ENCODE peak calls at places on chromosomes 5 and 9, in eight cellular contexts. P, V, L, A, F, C, X and E are unnamed samples.

GRCh38 chr5:132662925-132663770 is 5.2 kb downstream of the IL13 start:
- DNase-seq in P (no peak), V (no peak), L (peak; percentile 17), A (no peak), F (peak; percentile 37), C (no peak), X (peak; percentile 19), E (no peak)

GRCh38 chr9:117644607-117645244 is 59.5 kb upstream of the TLR4 start:
- DNase-seq in P (peak; percentile 76), V (peak; percentile 68), L (peak; percentile 85), A (peak; percentile 64), F (peak; percentile 74), C (peak; percentile 7), X (peak; percentile 74), E (peak; percentile 71)

GRCh38 chr9:105138306-105138801 is 106.1 kb upstream of the SLC44A1 start:
- DNase-seq in P (peak; percentile 43), V (no peak), L (peak; percentile 72), A (no peak), F (peak; percentile 55), C (no peak), X (no peak), E (no peak)

GRCh38 chr5:135598691-135599395 is 20.1 kb upstream of the CXCL14 start:
- DNase-seq in P (no peak), V (no peak), L (no peak), A (no peak), F (no peak), C (no peak), X (no peak), E (no peak)

GRCh38 chr5:134512661-134512999 is 12.8 kb upstream of the JADE2 start:
- DNase-seq in P (no peak), V (no peak), L (peak; percentile 57), A (no peak), F (no peak), C (no peak), X (no peak), E (no peak)

GRCh38 chr9:136401173-136401922 is 1.4 kb upstream of the SNAPC4 start:
- DNase-seq in P (no peak), V (no peak), L (no peak), A (no peak), F (no peak), C (no peak), X (no peak), E (no peak)

GRCh38 chr5:93378073-93378472 is 202.9 kb downstream of the NR2F1-AS1 start:
- DNase-seq in P (no peak), V (no peak), L (peak; percentile 33), A (peak; percentile 74), F (no peak), C (no peak), X (no peak), E (no peak)

GRCh38 chr5:133425183-133425582 is 187.2 kb downstream of the FSTL4 start:
- DNase-seq in P (peak; percentile 88), V (no peak), L (no peak), A (no peak), F (no peak), C (no peak), X (no peak), E (no peak)

GRCh38 chr9:131528886-131529505 is 2.1 kb downstream of the UCK1 start:
- DNase-seq in P (no peak), V (no peak), L (no peak), A (no peak), F (no peak), C (no peak), X (no peak), E (no peak)

GRCh38 chr5:18333841-18334240 is 699.6 kb downstream of the TAF11L14 start:
- DNase-seq in P (no peak), V (no peak), L (no peak), A (no peak), F (no peak), C (no peak), X (no peak), E (no peak)

GRCh38 chr5:120555345-120555744 is 91.2 kb downstream of the PRR16 start:
- DNase-seq in P (no peak), V (no peak), L (no peak), A (no peak), F (no peak), C (no peak), X (no peak), E (no peak)

GRCh38 chr5:64190562-64191306 is 25.1 kb downstream of the RNF180 start:
- DNase-seq in P (no peak), V (no peak), L (no peak), A (no peak), F (no peak), C (no peak), X (no peak), E (no peak)

GRCh38 chr5:107743357-107744000 is 72.7 kb upstream of the EFNA5 start:
- DNase-seq in P (no peak), V (no peak), L (no peak), A (peak; percentile 93), F (no peak), C (no peak), X (no peak), E (no peak)

GRCh38 chr5:106680330-106680729 is 990.4 kb downstream of the EFNA5 start:
- DNase-seq in P (no peak), V (no peak), L (no peak), A (no peak), F (no peak), C (no peak), X (no peak), E (peak; percentile 78)

GRCh38 chr9:106588601-106589000 is 274.4 kb upstream of the ZNF462 start:
- DNase-seq in P (no peak), V (no peak), L (peak; percentile 11), A (peak; percentile 74), F (peak; percentile 46), C (peak; percentile 18), X (no peak), E (no peak)

GRCh38 chr9:116895956-116896355 is 208.9 kb downstream of the TRIM32 start:
- DNase-seq in P (no peak), V (no peak), L (no peak), A (peak; percentile 68), F (no peak), C (no peak), X (no peak), E (no peak)

DNA sequence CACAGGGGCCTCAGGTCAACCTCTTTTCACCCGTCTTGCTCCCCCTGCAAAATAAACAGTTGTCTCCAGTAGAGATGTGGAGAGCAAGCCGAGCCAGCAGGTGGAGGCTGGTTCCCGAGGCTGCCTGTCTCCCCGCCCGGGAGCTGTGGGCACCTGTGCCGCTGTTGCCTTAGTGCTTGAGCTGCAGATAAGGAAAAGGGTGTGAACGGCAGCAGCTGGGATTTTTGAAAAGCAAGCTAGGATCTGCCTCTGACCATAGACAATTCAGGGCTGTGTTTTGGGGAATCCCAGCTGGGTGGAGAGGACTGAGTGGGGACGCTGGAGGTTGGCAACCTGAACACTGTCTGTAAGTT is 9.4 kb downstream of the WNK2 start:
- DNase-seq in P (no peak), V (no peak), L (no peak), A (no peak), F (peak; percentile 65), C (no peak), X (no peak), E (no peak)
- TF ChIP-seq CTCF in P (no peak), V (no peak), L (no peak), A (no peak), F (peak; percentile 30), C (no peak), X (no peak), E (no peak)

DNA sequence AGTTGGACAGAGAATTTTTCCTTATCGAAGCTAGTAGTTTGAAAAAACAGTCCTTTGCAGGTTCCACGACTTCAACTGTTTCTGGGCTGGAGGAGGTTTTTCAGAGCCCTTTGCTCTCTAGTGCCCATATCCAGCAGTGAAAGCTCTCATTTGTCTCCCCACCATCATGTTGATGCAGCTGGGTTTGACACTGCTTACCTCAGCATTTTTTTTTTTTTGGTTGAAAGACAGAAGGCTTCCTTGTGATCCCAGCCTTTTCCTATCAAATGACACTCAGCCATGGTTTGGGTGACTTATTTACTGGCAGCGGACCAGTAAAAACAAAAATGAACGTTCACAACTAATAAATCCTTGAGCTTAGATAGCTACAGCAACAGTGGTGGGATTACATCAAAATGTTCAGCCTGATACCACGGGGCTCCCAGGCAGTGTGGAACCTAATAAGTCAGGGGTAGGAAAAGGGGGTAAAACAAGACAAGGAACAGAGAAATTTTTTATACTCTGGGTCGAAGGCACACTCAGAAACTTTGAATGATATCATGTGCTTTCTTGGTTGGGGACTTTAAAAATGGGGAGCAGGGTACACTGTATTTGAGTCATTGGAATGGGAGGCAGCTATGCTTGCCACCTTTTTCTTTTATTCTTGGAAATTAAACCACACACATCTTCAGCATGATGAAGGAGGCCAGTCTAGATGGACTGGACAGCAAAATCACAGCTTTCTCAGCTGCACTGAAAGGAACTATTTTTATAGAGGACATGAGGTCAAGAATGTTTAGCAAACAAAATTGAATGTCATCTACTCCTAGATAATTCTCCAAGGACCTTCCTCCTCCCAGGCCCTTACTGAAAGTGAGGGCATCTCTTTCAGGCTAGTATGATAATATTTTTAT is 308.9 kb upstream of the MPDZ start:
- DNase-seq in P (no peak), V (no peak), L (no peak), A (peak; percentile 21), F (no peak), C (no peak), X (no peak), E (no peak)
- TF ChIP-seq EZH2phosphoT487 in P (no peak), V (no peak), L (no peak), A (no peak), F (no peak), C (no peak), X (no peak), E (no peak)

GRCh38 chr5:10737880-10738279 is 23.2 kb downstream of the DAP start:
- DNase-seq in P (no peak), V (no peak), L (no peak), A (no peak), F (no peak), C (no peak), X (no peak), E (no peak)

GRCh38 chr5:10745133-10745532 is 15.9 kb downstream of the DAP start:
- DNase-seq in P (no peak), V (no peak), L (no peak), A (no peak), F (no peak), C (no peak), X (no peak), E (no peak)

GRCh38 chr5:10740384-10740783 is 20.6 kb downstream of the DAP start:
- DNase-seq in P (no peak), V (no peak), L (no peak), A (no peak), F (no peak), C (no peak), X (no peak), E (no peak)

GRCh38 chr5:10744681-10745080 is 16.4 kb downstream of the DAP start:
- DNase-seq in P (no peak), V (no peak), L (no peak), A (no peak), F (no peak), C (no peak), X (no peak), E (no peak)

GRCh38 chr5:10741661-10742060 is 19.4 kb downstream of the DAP start:
- DNase-seq in P (no peak), V (no peak), L (no peak), A (no peak), F (no peak), C (no peak), X (no peak), E (no peak)
- TF ChIP-seq CTCF in P (peak; percentile 15), V (no peak), L (peak; percentile 51), A (peak; percentile 64), F (no peak), C (no peak), X (peak; percentile 67), E (no peak)

GRCh38 chr5:102959055-102959454 is 160.9 kb downstream of the GIN1 start:
- DNase-seq in P (no peak), V (no peak), L (no peak), A (peak; percentile 96), F (peak; percentile 7), C (peak; percentile 92), X (no peak), E (no peak)
- TF ChIP-seq EZH2phosphoT487 in P (no peak), V (no peak), L (no peak), A (no peak), F (no peak), C (no peak), X (no peak), E (no peak)